ENCODE peak calls at places on chromosomes 13 and 19, in nine cellular contexts. A is foreskin fibroblast; O is activated CD4-positive, alpha-beta T cell treated with anti-CD3 and anti-CD28 coated beads, Interleukin-2, amount 10 ng/mL, durations not matched to agents 7 days and 5 days; Q is heart left ventricle; I is RPMI7951; C is NCI-H460; L is GM12892; X is WTC11; S is mucosa of gallbladder. E is an unnamed sample.

GRCh38 chr13:40330950-40331349 is 335.5 kb downstream of the FOXO1 start:
- DNase-seq in A (no peak), O (no peak), Q (no peak), I (no peak), C (no peak), L (no peak), X (no peak), S (no peak), E (no peak)

GRCh38 chr19:19276386-19276785 is 3.3 kb upstream of the TM6SF2 start:
- DNase-seq in A (peak; percentile 87), O (no peak), Q (no peak), I (no peak), C (no peak), L (peak; percentile 7), X (no peak), S (peak; percentile 27), E (no peak)

GRCh38 chr19:14786421-14786851 is 8.1 kb upstream of the ADGRE2 start:
- DNase-seq in A (peak; percentile 16), O (no peak), Q (peak; percentile 28), I (peak; percentile 41), C (peak; percentile 4), L (no peak), X (peak; percentile 78), S (no peak), E (peak; percentile 80)

GRCh38 chr19:6058411-6059201 is 51.7 kb downstream of the RFX2 start:
- DNase-seq in A (no peak), O (no peak), Q (no peak), I (no peak), C (no peak), L (no peak), X (no peak), S (no peak), E (no peak)

GRCh38 chr13:107554355-107554905 is 660.9 kb downstream of the LIG4 start:
- DNase-seq in A (no peak), O (no peak), Q (no peak), I (no peak), C (no peak), L (no peak), X (no peak), S (no peak), E (no peak)

GRCh38 chr13:111152836-111153235 is 37.7 kb downstream of the ARHGEF7 start:
- DNase-seq in A (no peak), O (no peak), Q (no peak), I (peak; percentile 6), C (no peak), L (no peak), X (no peak), S (no peak), E (peak; percentile 13)

GRCh38 chr13:20832861-20833260 is 59.1 kb upstream of the EEF1AKMT1 start:
- DNase-seq in A (no peak), O (no peak), Q (no peak), I (no peak), C (no peak), L (no peak), X (no peak), S (no peak), E (no peak)

GRCh38 chr13:26377038-26377437 is 123.1 kb downstream of the CDK8 start:
- DNase-seq in A (peak; percentile 6), O (no peak), Q (no peak), I (peak; percentile 22), C (peak; percentile 8), L (no peak), X (peak; percentile 60), S (no peak), E (peak; percentile 69)

GRCh38 chr19:17550076-17550667 is 5.3 kb upstream of the COLGALT1 start:
- DNase-seq in A (no peak), O (no peak), Q (no peak), I (no peak), C (no peak), L (no peak), X (no peak), S (no peak), E (no peak)

GRCh38 chr13:77563110-77563509 is 27.6 kb downstream of the SCEL start:
- DNase-seq in A (peak; percentile 37), O (no peak), Q (no peak), I (no peak), C (peak; percentile 29), L (no peak), X (no peak), S (no peak), E (no peak)

GRCh38 chr13:94707400-94708021 is 4.8 kb downstream of the SOX21 start:
- DNase-seq in A (no peak), O (no peak), Q (no peak), I (no peak), C (no peak), L (no peak), X (peak; percentile 64), S (no peak), E (peak; percentile 88)

E was measured in neural progenitor cell.